ENCODE peak calls at places on chromosomes 6 and 20, in eight cellular contexts. W, J, L, D, P, E, R and A are unnamed samples.

GRCh38 chr20:52924411-52925271 is 47.5 kb upstream of the TSHZ2 start:
- DNase-seq in W (no peak), J (no peak), R (no peak), P (no peak), L (no peak), D (peak; percentile 47), E (no peak), A (no peak)

GRCh38 chr6:149306967-149307366 is 10.5 kb upstream of the TAB2 start:
- DNase-seq in D (no peak), E (no peak), W (no peak), R (no peak), P (no peak), J (no peak), L (peak; percentile 56), A (no peak)

GRCh38 chr20:21548390-21549035 is 34.6 kb upstream of the NKX2-2 start:
- DNase-seq in W (no peak), L (no peak), D (no peak), J (no peak), R (no peak), P (peak; percentile 82), E (no peak), A (no peak)

GRCh38 chr6:35733633-35734032 is 3.2 kb upstream of the ARMC12 start:
- DNase-seq in L (no peak), J (no peak), R (no peak), W (no peak), E (no peak), P (no peak), D (no peak), A (no peak)

GRCh38 chr6:45473121-45473967 is 95.6 kb upstream of the SUPT3H start:
- DNase-seq in R (no peak), D (no peak), E (peak; percentile 20), P (no peak), J (no peak), W (no peak), L (no peak), A (no peak)

GRCh38 chr6:94813806-94814205 is 763.5 kb upstream of the MANEA start:
- DNase-seq in J (no peak), L (no peak), P (no peak), W (no peak), R (no peak), E (no peak), D (no peak), A (no peak)

GRCh38 chr6:53702316-53702715 is 36.8 kb upstream of the KLHL31 start:
- DNase-seq in L (no peak), J (no peak), P (no peak), D (no peak), E (no peak), W (no peak), R (no peak), A (no peak)

GRCh38 chr20:63377256-63378114 is 16.3 kb upstream of the CHRNA4 start:
- DNase-seq in D (no peak), W (no peak), E (peak; percentile 33), J (no peak), R (peak; percentile 71), P (no peak), L (no peak), A (no peak)

GRCh38 chr20:4546786-4547185 is 174.9 kb upstream of the PRND start:
- DNase-seq in D (peak; percentile 88), W (no peak), J (peak; percentile 69), P (no peak), L (peak; percentile 88), E (peak; percentile 24), R (no peak), A (peak; percentile 66)

GRCh38 chr20:37458761-37459160 is 62.3 kb upstream of the NNAT start:
- DNase-seq in J (no peak), L (no peak), D (no peak), R (no peak), W (no peak), E (no peak), P (no peak), A (no peak)

GRCh38 chr20:58818585-58819285 is 32.0 kb downstream of the GNAS-AS1 start:
- DNase-seq in J (no peak), E (no peak), D (peak; percentile 34), P (no peak), W (no peak), L (no peak), R (no peak), A (peak; percentile 61)

GRCh38 chr6:111992851-111993250 is 61.1 kb upstream of the CCN6 start:
- DNase-seq in L (peak; percentile 42), P (no peak), E (no peak), D (peak; percentile 79), R (peak; percentile 23), J (no peak), W (no peak), A (no peak)

GRCh38 chr6:127606131-127606562 is 29.2 kb downstream of the C6orf58 start:
- DNase-seq in W (peak; percentile 19), R (peak; percentile 74), P (no peak), D (peak; percentile 32), E (peak; percentile 46), J (peak; percentile 54), L (peak; percentile 44), A (peak; percentile 11)

GRCh38 chr20:16349518-16350295 is 223.5 kb downstream of the KIF16B start:
- DNase-seq in R (no peak), P (no peak), E (no peak), J (peak; percentile 70), L (peak; percentile 32), D (no peak), W (no peak), A (peak; percentile 60)

GRCh38 chr6:13030421-13030820 is 297.9 kb downstream of the TBC1D7 start:
- DNase-seq in J (no peak), W (no peak), P (no peak), D (no peak), E (no peak), R (no peak), L (no peak), A (no peak)

GRCh38 chr20:50130346-50130703 is 17.4 kb upstream of the UBE2V1 start:
- DNase-seq in E (no peak), P (no peak), L (no peak), R (no peak), W (no peak), D (no peak), J (peak; percentile 18), A (no peak)

GRCh38 chr6:4102687-4103244 is 23.8 kb upstream of the FAM217A start:
- DNase-seq in P (no peak), E (no peak), R (no peak), L (no peak), D (no peak), W (peak; percentile 43), J (no peak), A (no peak)

GRCh38 chr6:2768125-2768524 is 2.9 kb downstream of the WRNIP1 start:
- DNase-seq in E (no peak), L (no peak), P (peak; percentile 8), W (no peak), J (no peak), R (no peak), D (no peak), A (no peak)
- H3K4me3 ChIP-seq in E (no peak overlapping the region), L (peak overlapping the region; percentile 91), P (peak overlapping the region; percentile 91), W (peak overlapping the region; percentile 87), J (peak overlapping the region; percentile 95), R (peak overlapping the region; percentile 93), D (peak overlapping the region; percentile 89), A (peak overlapping the region; percentile 90)

DNA sequence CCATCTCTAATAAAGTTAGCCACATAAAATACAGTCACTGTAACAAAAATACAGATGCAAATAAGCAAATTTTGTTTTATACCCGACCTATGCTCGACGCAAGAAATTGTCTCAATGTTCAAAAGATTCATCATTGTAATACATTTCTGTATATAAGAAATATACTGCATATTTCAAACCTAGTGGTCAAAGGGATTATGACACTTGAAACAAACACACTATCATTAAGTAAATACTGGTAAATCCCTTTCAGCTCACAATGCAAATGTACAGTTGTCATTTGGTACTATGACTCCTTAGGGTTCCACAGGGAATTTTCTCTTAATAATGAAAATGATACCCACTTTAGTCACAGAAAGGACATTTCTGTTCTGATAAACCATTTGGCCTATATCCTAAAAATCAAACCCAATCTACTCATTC is 2.2 kb downstream of the HIVEP2 start:
- DNase-seq in J (peak; percentile 76), R (no peak), P (peak; percentile 67), W (no peak), L (no peak), E (peak; percentile 44), D (peak; percentile 65), A (no peak)
- TF ChIP-seq CTCF in J (peak; percentile 53), R (peak; percentile 66), P (peak; percentile 78), W (peak; percentile 42), L (peak; percentile 8), E (peak; percentile 37), D (peak; percentile 15), A (peak; percentile 12)

GRCh38 chr6:168181316-168181715 is 102.3 kb upstream of the FRMD1 start:
- DNase-seq in L (no peak), D (no peak), R (no peak), E (no peak), P (no peak), W (no peak), J (no peak), A (no peak)
- H3K4me3 ChIP-seq in L (no peak overlapping the region), D (no peak overlapping the region), R (no peak overlapping the region), E (no peak overlapping the region), P (no peak overlapping the region), W (no peak overlapping the region), J (no peak overlapping the region), A (no peak overlapping the region)

DNA sequence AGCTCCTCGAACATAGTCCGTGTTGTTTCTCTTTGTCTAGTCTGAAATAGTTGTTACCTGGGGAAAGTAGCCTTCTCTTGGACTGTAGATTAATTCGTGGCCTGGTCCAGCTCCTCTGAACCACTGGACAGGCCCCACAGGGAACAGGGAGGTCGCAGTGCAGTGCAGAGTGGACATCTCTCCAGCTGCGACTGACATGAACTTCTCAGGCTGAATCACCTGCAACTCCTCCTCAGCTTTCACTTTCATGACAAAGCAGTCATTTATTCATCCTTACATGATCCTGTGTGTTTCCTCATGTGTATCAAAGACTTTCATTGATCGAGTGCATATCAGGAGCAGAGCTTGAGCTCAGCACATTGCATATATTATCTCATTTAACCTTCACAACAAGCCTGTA is 19.1 kb upstream of the SIRPG start:
- DNase-seq in R (no peak), L (no peak), W (no peak), D (no peak), P (no peak), E (no peak), J (no peak), A (no peak)
- TF ChIP-seq CTCF in R (no peak), L (no peak), W (no peak), D (no peak), P (no peak), E (no peak), J (no peak), A (no peak)